ENCODE peak calls at places on chromosomes 2 and 18, in nine cellular contexts. One of them, this sample, is unnamed.

GRCh38 chr2:19947184-19947940 is 42.5 kb downstream of the WDR35 start:
- DNase-seq in activated CD4-positive, alpha-beta memory T cell treated with anti-CD3 and anti-CD28 coated beads, Interleukin-2, amount 10 ng/mL, durations not matched to agents 7 days and 5 days: no peak
- DNase-seq in HCT116: no peak
- DNase-seq in mesenteric fat pad: no peak
- DNase-seq in Right ventricle myocardium inferior: no peak
- DNase-seq in stimulated activated CD4-positive, alpha-beta T cell treated with anti-CD3 and anti-CD28 coated beads, Interleukin-15, amount 100 ng/mL, for 1 hour: no peak
- DNase-seq in NCI-H774: no peak
- DNase-seq in effector memory CD4-positive, alpha-beta T cell: no peak
- DNase-seq in hypothalamus: no peak
- DNase-seq in this sample: no peak

GRCh38 chr2:223669453-223670225 is 67.5 kb upstream of the SCG2 start:
- DNase-seq in NCI-H774: no peak
- DNase-seq in hypothalamus: no peak
- DNase-seq in mesenteric fat pad: no peak
- DNase-seq in Right ventricle myocardium inferior: no peak
- DNase-seq in effector memory CD4-positive, alpha-beta T cell: no peak
- DNase-seq in HCT116: no peak
- DNase-seq in stimulated activated CD4-positive, alpha-beta T cell treated with anti-CD3 and anti-CD28 coated beads, Interleukin-15, amount 100 ng/mL, for 1 hour: no peak
- DNase-seq in activated CD4-positive, alpha-beta memory T cell treated with anti-CD3 and anti-CD28 coated beads, Interleukin-2, amount 10 ng/mL, durations not matched to agents 7 days and 5 days: no peak
- DNase-seq in this sample: no peak

GRCh38 chr2:30305235-30305634 is 73.9 kb downstream of the LBH start:
- DNase-seq in HCT116: no peak
- DNase-seq in NCI-H774: no peak
- DNase-seq in mesenteric fat pad: no peak
- DNase-seq in Right ventricle myocardium inferior: no peak
- DNase-seq in hypothalamus: no peak
- DNase-seq in activated CD4-positive, alpha-beta memory T cell treated with anti-CD3 and anti-CD28 coated beads, Interleukin-2, amount 10 ng/mL, durations not matched to agents 7 days and 5 days: no peak
- DNase-seq in stimulated activated CD4-positive, alpha-beta T cell treated with anti-CD3 and anti-CD28 coated beads, Interleukin-15, amount 100 ng/mL, for 1 hour: no peak
- DNase-seq in effector memory CD4-positive, alpha-beta T cell: no peak
- DNase-seq in this sample: no peak

GRCh38 chr18:80158365-80158764 is 49.3 kb downstream of the ADNP2 start:
- DNase-seq in NCI-H774: no peak
- DNase-seq in effector memory CD4-positive, alpha-beta T cell: no peak
- DNase-seq in HCT116: no peak
- DNase-seq in Right ventricle myocardium inferior: no peak
- DNase-seq in hypothalamus: no peak
- DNase-seq in stimulated activated CD4-positive, alpha-beta T cell treated with anti-CD3 and anti-CD28 coated beads, Interleukin-15, amount 100 ng/mL, for 1 hour: no peak
- DNase-seq in activated CD4-positive, alpha-beta memory T cell treated with anti-CD3 and anti-CD28 coated beads, Interleukin-2, amount 10 ng/mL, durations not matched to agents 7 days and 5 days: no peak
- DNase-seq in mesenteric fat pad: no peak
- DNase-seq in this sample: no peak

GRCh38 chr2:222819722-222820333 is 41.0 kb upstream of the ACSL3 start:
- DNase-seq in activated CD4-positive, alpha-beta memory T cell treated with anti-CD3 and anti-CD28 coated beads, Interleukin-2, amount 10 ng/mL, durations not matched to agents 7 days and 5 days: no peak
- DNase-seq in HCT116: no peak
- DNase-seq in effector memory CD4-positive, alpha-beta T cell: no peak
- DNase-seq in mesenteric fat pad: no peak
- DNase-seq in Right ventricle myocardium inferior: no peak
- DNase-seq in NCI-H774: no peak
- DNase-seq in stimulated activated CD4-positive, alpha-beta T cell treated with anti-CD3 and anti-CD28 coated beads, Interleukin-15, amount 100 ng/mL, for 1 hour: no peak
- DNase-seq in hypothalamus: no peak
- DNase-seq in this sample: no peak

GRCh38 chr18:79924814-79925655 is 26.4 kb downstream of the SLC66A2 start:
- DNase-seq in hypothalamus: peak
- DNase-seq in stimulated activated CD4-positive, alpha-beta T cell treated with anti-CD3 and anti-CD28 coated beads, Interleukin-15, amount 100 ng/mL, for 1 hour: no peak
- DNase-seq in HCT116: no peak
- DNase-seq in effector memory CD4-positive, alpha-beta T cell: no peak
- DNase-seq in activated CD4-positive, alpha-beta memory T cell treated with anti-CD3 and anti-CD28 coated beads, Interleukin-2, amount 10 ng/mL, durations not matched to agents 7 days and 5 days: no peak
- DNase-seq in NCI-H774: no peak
- DNase-seq in mesenteric fat pad: peak
- DNase-seq in Right ventricle myocardium inferior: no peak
- DNase-seq in this sample: peak

GRCh38 chr18:44887227-44887631 is 206.5 kb downstream of the SETBP1 start:
- DNase-seq in hypothalamus: no peak
- DNase-seq in activated CD4-positive, alpha-beta memory T cell treated with anti-CD3 and anti-CD28 coated beads, Interleukin-2, amount 10 ng/mL, durations not matched to agents 7 days and 5 days: peak
- DNase-seq in Right ventricle myocardium inferior: no peak
- DNase-seq in HCT116: no peak
- DNase-seq in NCI-H774: no peak
- DNase-seq in stimulated activated CD4-positive, alpha-beta T cell treated with anti-CD3 and anti-CD28 coated beads, Interleukin-15, amount 100 ng/mL, for 1 hour: no peak
- DNase-seq in mesenteric fat pad: no peak
- DNase-seq in effector memory CD4-positive, alpha-beta T cell: no peak
- DNase-seq in this sample: no peak

GRCh38 chr2:234949762-234950434 is 1.9 kb upstream of the SH3BP4 start:
- DNase-seq in effector memory CD4-positive, alpha-beta T cell: no peak
- DNase-seq in Right ventricle myocardium inferior: no peak
- DNase-seq in NCI-H774: no peak
- DNase-seq in HCT116: no peak
- DNase-seq in hypothalamus: no peak
- DNase-seq in activated CD4-positive, alpha-beta memory T cell treated with anti-CD3 and anti-CD28 coated beads, Interleukin-2, amount 10 ng/mL, durations not matched to agents 7 days and 5 days: no peak
- DNase-seq in stimulated activated CD4-positive, alpha-beta T cell treated with anti-CD3 and anti-CD28 coated beads, Interleukin-15, amount 100 ng/mL, for 1 hour: no peak
- DNase-seq in mesenteric fat pad: no peak
- DNase-seq in this sample: no peak

GRCh38 chr2:128425216-128425615 is 106.5 kb upstream of the HS6ST1 start:
- DNase-seq in mesenteric fat pad: peak
- DNase-seq in effector memory CD4-positive, alpha-beta T cell: no peak
- DNase-seq in hypothalamus: no peak
- DNase-seq in Right ventricle myocardium inferior: no peak
- DNase-seq in activated CD4-positive, alpha-beta memory T cell treated with anti-CD3 and anti-CD28 coated beads, Interleukin-2, amount 10 ng/mL, durations not matched to agents 7 days and 5 days: no peak
- DNase-seq in stimulated activated CD4-positive, alpha-beta T cell treated with anti-CD3 and anti-CD28 coated beads, Interleukin-15, amount 100 ng/mL, for 1 hour: no peak
- DNase-seq in HCT116: no peak
- DNase-seq in NCI-H774: no peak
- DNase-seq in this sample: no peak

GRCh38 chr18:5294618-5295230 is 802 bp downstream of the ZBTB14 start:
- DNase-seq in activated CD4-positive, alpha-beta memory T cell treated with anti-CD3 and anti-CD28 coated beads, Interleukin-2, amount 10 ng/mL, durations not matched to agents 7 days and 5 days: peak
- DNase-seq in effector memory CD4-positive, alpha-beta T cell: peak
- DNase-seq in NCI-H774: peak
- DNase-seq in hypothalamus: peak
- DNase-seq in stimulated activated CD4-positive, alpha-beta T cell treated with anti-CD3 and anti-CD28 coated beads, Interleukin-15, amount 100 ng/mL, for 1 hour: peak
- DNase-seq in mesenteric fat pad: peak
- DNase-seq in HCT116: no peak
- DNase-seq in Right ventricle myocardium inferior: peak
- DNase-seq in this sample: peak

GRCh38 chr2:207474871-207475485 is 54.8 kb upstream of the CREB1 start:
- DNase-seq in hypothalamus: no peak
- DNase-seq in stimulated activated CD4-positive, alpha-beta T cell treated with anti-CD3 and anti-CD28 coated beads, Interleukin-15, amount 100 ng/mL, for 1 hour: no peak
- DNase-seq in NCI-H774: peak
- DNase-seq in effector memory CD4-positive, alpha-beta T cell: no peak
- DNase-seq in Right ventricle myocardium inferior: no peak
- DNase-seq in HCT116: peak
- DNase-seq in mesenteric fat pad: no peak
- DNase-seq in activated CD4-positive, alpha-beta memory T cell treated with anti-CD3 and anti-CD28 coated beads, Interleukin-2, amount 10 ng/mL, durations not matched to agents 7 days and 5 days: peak
- DNase-seq in this sample: no peak

GRCh38 chr2:108988796-108989713 is at the start of gene EDAR:
- DNase-seq in NCI-H774: peak
- DNase-seq in activated CD4-positive, alpha-beta memory T cell treated with anti-CD3 and anti-CD28 coated beads, Interleukin-2, amount 10 ng/mL, durations not matched to agents 7 days and 5 days: peak
- DNase-seq in hypothalamus: no peak
- DNase-seq in HCT116: peak
- DNase-seq in Right ventricle myocardium inferior: no peak
- DNase-seq in stimulated activated CD4-positive, alpha-beta T cell treated with anti-CD3 and anti-CD28 coated beads, Interleukin-15, amount 100 ng/mL, for 1 hour: peak
- DNase-seq in effector memory CD4-positive, alpha-beta T cell: no peak
- DNase-seq in mesenteric fat pad: no peak
- DNase-seq in this sample: peak

GRCh38 chr2:45388541-45389100 is 222.4 kb downstream of the SRBD1 start:
- DNase-seq in activated CD4-positive, alpha-beta memory T cell treated with anti-CD3 and anti-CD28 coated beads, Interleukin-2, amount 10 ng/mL, durations not matched to agents 7 days and 5 days: no peak
- DNase-seq in HCT116: no peak
- DNase-seq in NCI-H774: no peak
- DNase-seq in mesenteric fat pad: no peak
- DNase-seq in Right ventricle myocardium inferior: no peak
- DNase-seq in effector memory CD4-positive, alpha-beta T cell: no peak
- DNase-seq in hypothalamus: no peak
- DNase-seq in stimulated activated CD4-positive, alpha-beta T cell treated with anti-CD3 and anti-CD28 coated beads, Interleukin-15, amount 100 ng/mL, for 1 hour: no peak
- DNase-seq in this sample: no peak

GRCh38 chr2:157628282-157628531 is 457 bp downstream of the ACVR1C start:
- DNase-seq in NCI-H774: no peak
- DNase-seq in hypothalamus: no peak
- DNase-seq in activated CD4-positive, alpha-beta memory T cell treated with anti-CD3 and anti-CD28 coated beads, Interleukin-2, amount 10 ng/mL, durations not matched to agents 7 days and 5 days: no peak
- DNase-seq in stimulated activated CD4-positive, alpha-beta T cell treated with anti-CD3 and anti-CD28 coated beads, Interleukin-15, amount 100 ng/mL, for 1 hour: no peak
- DNase-seq in Right ventricle myocardium inferior: no peak
- DNase-seq in mesenteric fat pad: no peak
- DNase-seq in HCT116: no peak
- DNase-seq in effector memory CD4-positive, alpha-beta T cell: no peak
- DNase-seq in this sample: no peak

GRCh38 chr18:2985628-2986027 is 27.3 kb downstream of the LPIN2 start:
- DNase-seq in stimulated activated CD4-positive, alpha-beta T cell treated with anti-CD3 and anti-CD28 coated beads, Interleukin-15, amount 100 ng/mL, for 1 hour: no peak
- DNase-seq in mesenteric fat pad: no peak
- DNase-seq in effector memory CD4-positive, alpha-beta T cell: no peak
- DNase-seq in hypothalamus: no peak
- DNase-seq in HCT116: peak
- DNase-seq in Right ventricle myocardium inferior: no peak
- DNase-seq in activated CD4-positive, alpha-beta memory T cell treated with anti-CD3 and anti-CD28 coated beads, Interleukin-2, amount 10 ng/mL, durations not matched to agents 7 days and 5 days: no peak
- DNase-seq in NCI-H774: no peak
- DNase-seq in this sample: no peak

GRCh38 chr2:43319541-43319940 is 93.1 kb upstream of the ZFP36L2 start:
- DNase-seq in effector memory CD4-positive, alpha-beta T cell: no peak
- DNase-seq in activated CD4-positive, alpha-beta memory T cell treated with anti-CD3 and anti-CD28 coated beads, Interleukin-2, amount 10 ng/mL, durations not matched to agents 7 days and 5 days: no peak
- DNase-seq in stimulated activated CD4-positive, alpha-beta T cell treated with anti-CD3 and anti-CD28 coated beads, Interleukin-15, amount 100 ng/mL, for 1 hour: no peak
- DNase-seq in mesenteric fat pad: no peak
- DNase-seq in NCI-H774: no peak
- DNase-seq in HCT116: no peak
- DNase-seq in Right ventricle myocardium inferior: no peak
- DNase-seq in hypothalamus: no peak
- DNase-seq in this sample: no peak

GRCh38 chr2:62236499-62236898 is 40.6 kb downstream of the B3GNT2 start:
- DNase-seq in Right ventricle myocardium inferior: no peak
- DNase-seq in mesenteric fat pad: no peak
- DNase-seq in activated CD4-positive, alpha-beta memory T cell treated with anti-CD3 and anti-CD28 coated beads, Interleukin-2, amount 10 ng/mL, durations not matched to agents 7 days and 5 days: no peak
- DNase-seq in HCT116: no peak
- DNase-seq in hypothalamus: no peak
- DNase-seq in stimulated activated CD4-positive, alpha-beta T cell treated with anti-CD3 and anti-CD28 coated beads, Interleukin-15, amount 100 ng/mL, for 1 hour: no peak
- DNase-seq in NCI-H774: no peak
- DNase-seq in effector memory CD4-positive, alpha-beta T cell: no peak
- DNase-seq in this sample: no peak

GRCh38 chr2:71174207-71174606 is 43.8 kb downstream of the MPHOSPH10 start:
- DNase-seq in activated CD4-positive, alpha-beta memory T cell treated with anti-CD3 and anti-CD28 coated beads, Interleukin-2, amount 10 ng/mL, durations not matched to agents 7 days and 5 days: no peak
- DNase-seq in mesenteric fat pad: no peak
- DNase-seq in Right ventricle myocardium inferior: no peak
- DNase-seq in stimulated activated CD4-positive, alpha-beta T cell treated with anti-CD3 and anti-CD28 coated beads, Interleukin-15, amount 100 ng/mL, for 1 hour: no peak
- DNase-seq in NCI-H774: no peak
- DNase-seq in hypothalamus: no peak
- DNase-seq in HCT116: no peak
- DNase-seq in effector memory CD4-positive, alpha-beta T cell: no peak
- DNase-seq in this sample: no peak

GRCh38 chr2:132275396-132275795 is 113.6 kb upstream of the ANKRD30BL start:
- DNase-seq in stimulated activated CD4-positive, alpha-beta T cell treated with anti-CD3 and anti-CD28 coated beads, Interleukin-15, amount 100 ng/mL, for 1 hour: no peak
- DNase-seq in mesenteric fat pad: peak
- DNase-seq in HCT116: no peak
- DNase-seq in NCI-H774: no peak
- DNase-seq in activated CD4-positive, alpha-beta memory T cell treated with anti-CD3 and anti-CD28 coated beads, Interleukin-2, amount 10 ng/mL, durations not matched to agents 7 days and 5 days: no peak
- DNase-seq in hypothalamus: no peak
- DNase-seq in effector memory CD4-positive, alpha-beta T cell: no peak
- DNase-seq in Right ventricle myocardium inferior: no peak
- DNase-seq in this sample: no peak

GRCh38 chr2:129716781-129717559 is 262.5 kb upstream of the RAB6C start:
- DNase-seq in stimulated activated CD4-positive, alpha-beta T cell treated with anti-CD3 and anti-CD28 coated beads, Interleukin-15, amount 100 ng/mL, for 1 hour: no peak
- DNase-seq in activated CD4-positive, alpha-beta memory T cell treated with anti-CD3 and anti-CD28 coated beads, Interleukin-2, amount 10 ng/mL, durations not matched to agents 7 days and 5 days: no peak
- DNase-seq in Right ventricle myocardium inferior: no peak
- DNase-seq in mesenteric fat pad: no peak
- DNase-seq in NCI-H774: no peak
- DNase-seq in hypothalamus: no peak
- DNase-seq in HCT116: no peak
- DNase-seq in effector memory CD4-positive, alpha-beta T cell: no peak
- DNase-seq in this sample: no peak

GRCh38 chr18:13099113-13099512 is 108.0 kb downstream of the CEP192 start:
- DNase-seq in NCI-H774: no peak
- DNase-seq in hypothalamus: no peak
- DNase-seq in Right ventricle myocardium inferior: no peak
- DNase-seq in mesenteric fat pad: no peak
- DNase-seq in stimulated activated CD4-positive, alpha-beta T cell treated with anti-CD3 and anti-CD28 coated beads, Interleukin-15, amount 100 ng/mL, for 1 hour: no peak
- DNase-seq in activated CD4-positive, alpha-beta memory T cell treated with anti-CD3 and anti-CD28 coated beads, Interleukin-2, amount 10 ng/mL, durations not matched to agents 7 days and 5 days: no peak
- DNase-seq in HCT116: no peak
- DNase-seq in effector memory CD4-positive, alpha-beta T cell: no peak
- DNase-seq in this sample: no peak

GRCh38 chr2:178298785-178299212 is 104.5 kb downstream of the OSBPL6 start:
- DNase-seq in hypothalamus: no peak
- DNase-seq in effector memory CD4-positive, alpha-beta T cell: no peak
- DNase-seq in Right ventricle myocardium inferior: no peak
- DNase-seq in mesenteric fat pad: no peak
- DNase-seq in activated CD4-positive, alpha-beta memory T cell treated with anti-CD3 and anti-CD28 coated beads, Interleukin-2, amount 10 ng/mL, durations not matched to agents 7 days and 5 days: no peak
- DNase-seq in NCI-H774: no peak
- DNase-seq in HCT116: peak
- DNase-seq in stimulated activated CD4-positive, alpha-beta T cell treated with anti-CD3 and anti-CD28 coated beads, Interleukin-15, amount 100 ng/mL, for 1 hour: no peak
- DNase-seq in this sample: no peak

GRCh38 chr18:36120297-36120696 is 8.8 kb downstream of the SLC39A6 start:
- DNase-seq in NCI-H774: no peak
- DNase-seq in mesenteric fat pad: no peak
- DNase-seq in Right ventricle myocardium inferior: no peak
- DNase-seq in HCT116: no peak
- DNase-seq in effector memory CD4-positive, alpha-beta T cell: no peak
- DNase-seq in activated CD4-positive, alpha-beta memory T cell treated with anti-CD3 and anti-CD28 coated beads, Interleukin-2, amount 10 ng/mL, durations not matched to agents 7 days and 5 days: no peak
- DNase-seq in hypothalamus: no peak
- DNase-seq in stimulated activated CD4-positive, alpha-beta T cell treated with anti-CD3 and anti-CD28 coated beads, Interleukin-15, amount 100 ng/mL, for 1 hour: no peak
- DNase-seq in this sample: no peak

GRCh38 chr2:202118168-202118567 is 45.1 kb downstream of the KIAA2012 start:
- DNase-seq in NCI-H774: no peak
- DNase-seq in effector memory CD4-positive, alpha-beta T cell: no peak
- DNase-seq in stimulated activated CD4-positive, alpha-beta T cell treated with anti-CD3 and anti-CD28 coated beads, Interleukin-15, amount 100 ng/mL, for 1 hour: no peak
- DNase-seq in activated CD4-positive, alpha-beta memory T cell treated with anti-CD3 and anti-CD28 coated beads, Interleukin-2, amount 10 ng/mL, durations not matched to agents 7 days and 5 days: no peak
- DNase-seq in mesenteric fat pad: no peak
- DNase-seq in Right ventricle myocardium inferior: no peak
- DNase-seq in HCT116: no peak
- DNase-seq in hypothalamus: no peak
- DNase-seq in this sample: no peak